ENCODE peak calls at places on chromosomes 5 and 9, in eight cellular contexts. E, Q, D, Z, H, K, U and S are unnamed samples.

GRCh38 chr5:170746952-170747340 is 36.6 kb upstream of the GABRP start:
- DNase-seq in Z (no peak), D (no peak), Q (no peak), K (no peak), U (no peak), E (no peak), H (no peak), S (no peak)

GRCh38 chr9:38234479-38234878 is 158.0 kb upstream of the ALDH1B1 start:
- DNase-seq in K (no peak), Q (no peak), E (no peak), Z (no peak), H (peak), U (no peak), D (no peak), S (no peak)

GRCh38 chr5:41414598-41414997 is 95.8 kb downstream of the PLCXD3 start:
- DNase-seq in H (no peak), K (peak), Z (peak), E (peak), U (peak), D (no peak), Q (peak), S (peak)

GRCh38 chr9:126464694-126465441 is 138.2 kb downstream of the MVB12B start:
- DNase-seq in Q (no peak), D (no peak), Z (no peak), H (peak), K (no peak), U (no peak), E (no peak), S (no peak)

GRCh38 chr9:92467511-92467910 is 14.8 kb downstream of the ASPN start:
- DNase-seq in E (no peak), U (no peak), K (no peak), H (no peak), Z (peak), Q (no peak), D (no peak), S (no peak)

GRCh38 chr9:83765376-83765775 is 52.2 kb downstream of the GKAP1 start:
- DNase-seq in Z (no peak), K (no peak), U (no peak), D (no peak), H (no peak), E (no peak), Q (no peak), S (no peak)

GRCh38 chr5:99104538-99105132 is 175.8 kb upstream of the CHD1 start:
- DNase-seq in E (peak), D (no peak), K (peak), H (no peak), Z (peak), Q (no peak), U (no peak), S (peak)

GRCh38 chr5:133967124-133967523 is 1.3 kb downstream of the C5orf15 start:
- DNase-seq in Z (no peak), H (no peak), U (no peak), D (no peak), Q (no peak), E (no peak), K (no peak), S (peak)

GRCh38 chr5:172194985-172195774 is 1.2 kb downstream of the EFCAB9 start:
- DNase-seq in E (no peak), U (no peak), Z (no peak), D (no peak), Q (no peak), K (no peak), H (peak), S (no peak)

GRCh38 chr5:6472792-6473191 is 24.1 kb downstream of the UBE2QL1 start:
- DNase-seq in H (no peak), Q (no peak), Z (no peak), E (no peak), U (no peak), K (no peak), D (no peak), S (no peak)

GRCh38 chr9:136881691-136882108 is 4.6 kb upstream of the TRAF2 start:
- DNase-seq in Z (no peak), D (peak), Q (no peak), K (peak), U (no peak), H (no peak), E (no peak), S (peak)

GRCh38 chr9:69380301-69380700 is 55.3 kb downstream of the ENTREP1 start:
- DNase-seq in Q (no peak), E (no peak), Z (no peak), U (no peak), K (no peak), H (no peak), D (no peak), S (no peak)

GRCh38 chr9:76868897-76869296 is 37.0 kb downstream of the PRUNE2 start:
- DNase-seq in E (no peak), H (no peak), D (no peak), K (no peak), Q (no peak), Z (peak), U (no peak), S (no peak)

GRCh38 chr9:28547469-28547981 is 974.2 kb upstream of the C9orf72 start:
- DNase-seq in U (no peak), Q (no peak), E (no peak), D (no peak), H (no peak), Z (peak), K (no peak), S (no peak)

GRCh38 chr5:137862251-137862650 is 5.4 kb upstream of the MYOT start:
- DNase-seq in Q (no peak), H (no peak), Z (no peak), K (no peak), D (no peak), U (no peak), E (no peak), S (no peak)

GRCh38 chr9:29439961-29440360 is 1866.7 kb upstream of the C9orf72 start:
- DNase-seq in H (no peak), U (no peak), Z (peak), K (no peak), E (peak), Q (no peak), D (no peak), S (peak)

GRCh38 chr9:130891699-130892502 is 4.7 kb downstream of the QRFP start:
- DNase-seq in Z (no peak), U (peak), E (no peak), K (no peak), D (no peak), H (no peak), Q (no peak), S (peak)

GRCh38 chr9:70625078-70625477 is 210.6 kb upstream of the KLF9 start:
- DNase-seq in Z (no peak), U (no peak), E (no peak), Q (no peak), H (no peak), D (no peak), K (no peak), S (no peak)

GRCh38 chr9:130308081-130308571 is 42.6 kb downstream of the HMCN2 start:
- DNase-seq in E (no peak), U (no peak), Z (no peak), H (no peak), D (no peak), Q (no peak), K (no peak), S (no peak)

GRCh38 chr5:28215091-28215490 is 1176.7 kb upstream of the CDH9 start:
- DNase-seq in K (no peak), Q (no peak), E (no peak), Z (no peak), U (no peak), H (no peak), D (no peak), S (no peak)

GRCh38 chr5:39423331-39423751 is 1.4 kb downstream of the DAB2 start:
- DNase-seq in K (peak), U (peak), D (no peak), E (no peak), Z (no peak), Q (no peak), H (peak), S (no peak)

GRCh38 chr5:157816682-157817268 is 42.2 kb downstream of the CLINT1 start:
- DNase-seq in Z (peak), D (no peak), U (no peak), E (no peak), K (peak), Q (no peak), H (no peak), S (peak)

GRCh38 chr5:176690911-176691310 is 43.6 kb downstream of the TSPAN17 start:
- DNase-seq in Z (no peak), Q (no peak), H (no peak), U (no peak), D (no peak), E (no peak), K (no peak), S (no peak)
- TF ChIP-seq CTCF in Z (no peak), Q (no peak), H (no peak), U (no peak), D (no peak), E (no peak), K (no peak), S (no peak)

GRCh38 chr5:501833-502184 is 22.4 kb downstream of the SLC9A3 start:
- DNase-seq in U (no peak), Z (no peak), Q (no peak), H (no peak), K (no peak), E (no peak), D (no peak), S (no peak)

GRCh38 chr5:501040-501832 is 23.0 kb downstream of the SLC9A3 start:
- DNase-seq in K (no peak), Z (no peak), E (no peak), U (no peak), H (no peak), D (no peak), Q (no peak), S (no peak)

GRCh38 chr5:504326-505148 is 19.7 kb downstream of the SLC9A3 start:
- DNase-seq in E (no peak), Z (no peak), K (no peak), D (no peak), H (no peak), U (no peak), Q (no peak), S (no peak)

GRCh38 chr5:500491-500890 is 23.8 kb downstream of the SLC9A3 start:
- DNase-seq in K (no peak), Q (no peak), E (no peak), D (no peak), H (no peak), Z (no peak), U (no peak), S (no peak)

DNA sequence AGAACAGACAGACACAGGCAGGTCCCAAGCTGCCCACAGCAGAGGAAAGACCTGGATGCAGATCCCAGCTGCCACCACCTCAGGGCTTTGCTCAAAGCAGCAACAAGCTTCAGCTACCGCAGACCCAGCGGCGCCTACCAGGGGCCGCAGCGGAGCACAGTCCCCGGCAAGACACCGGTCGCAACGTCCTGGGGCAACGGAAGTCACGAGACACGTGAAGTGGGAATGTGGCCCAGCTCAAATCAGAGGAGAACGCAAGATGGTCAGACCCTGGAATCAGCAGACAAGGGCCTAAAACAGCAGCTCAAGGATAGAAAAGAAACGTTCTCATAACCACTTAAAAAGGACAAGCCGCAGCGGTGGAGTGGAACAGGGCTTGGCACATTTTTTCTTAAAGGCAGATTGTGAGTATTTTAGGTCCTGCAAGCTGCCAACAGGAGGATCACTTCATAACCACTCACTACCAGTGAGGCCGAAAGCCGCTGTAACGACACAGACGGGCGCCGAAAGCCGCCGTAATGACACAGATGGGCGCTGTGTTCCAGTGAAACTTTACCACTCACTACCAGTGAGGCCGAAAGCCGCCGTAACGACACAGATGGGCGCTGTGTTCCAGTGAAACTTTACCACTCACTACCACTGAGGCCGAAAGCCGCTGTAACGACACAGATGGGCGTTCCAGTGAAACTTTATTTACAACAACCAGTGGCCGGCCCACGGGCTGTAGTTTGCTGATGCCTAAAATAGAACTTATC is 21.7 kb downstream of the SLC9A3 start:
- DNase-seq in K (no peak), Q (no peak), Z (no peak), E (no peak), H (no peak), U (no peak), D (no peak), S (no peak)
- H3K4me3 ChIP-seq in K (no peak), Q (no peak), Z (no peak), E (no peak), H (no peak), U (peak), D (no peak), S (no peak)

GRCh38 chr9:120324996-120325642 is 254.8 kb downstream of the CDK5RAP2 start:
- DNase-seq in H (no peak), U (no peak), Z (no peak), K (no peak), D (no peak), E (no peak), Q (no peak), S (no peak)
- TF ChIP-seq CTCF in H (no peak), U (no peak), Z (no peak), K (no peak), D (no peak), E (peak), Q (no peak), S (no peak)

GRCh38 chr9:100474950-100475276 is 2.0 kb downstream of the TMEFF1 start:
- DNase-seq in H (no peak), K (no peak), D (no peak), Z (no peak), U (no peak), Q (no peak), E (no peak), S (no peak)

GRCh38 chr9:100473271-100474081 is 527 bp downstream of the TMEFF1 start:
- DNase-seq in U (peak), K (peak), H (no peak), Z (no peak), Q (no peak), D (peak), E (no peak), S (peak)

GRCh38 chr9:100474082-100474949 is 1.4 kb downstream of the TMEFF1 start:
- DNase-seq in Q (no peak), U (no peak), H (no peak), Z (peak), E (no peak), K (no peak), D (no peak), S (no peak)

GRCh38 chr9:100472268-100472667 is 681 bp upstream of the TMEFF1 start:
- DNase-seq in Z (no peak), D (no peak), H (no peak), E (no peak), U (no peak), K (no peak), Q (no peak), S (no peak)

DNA sequence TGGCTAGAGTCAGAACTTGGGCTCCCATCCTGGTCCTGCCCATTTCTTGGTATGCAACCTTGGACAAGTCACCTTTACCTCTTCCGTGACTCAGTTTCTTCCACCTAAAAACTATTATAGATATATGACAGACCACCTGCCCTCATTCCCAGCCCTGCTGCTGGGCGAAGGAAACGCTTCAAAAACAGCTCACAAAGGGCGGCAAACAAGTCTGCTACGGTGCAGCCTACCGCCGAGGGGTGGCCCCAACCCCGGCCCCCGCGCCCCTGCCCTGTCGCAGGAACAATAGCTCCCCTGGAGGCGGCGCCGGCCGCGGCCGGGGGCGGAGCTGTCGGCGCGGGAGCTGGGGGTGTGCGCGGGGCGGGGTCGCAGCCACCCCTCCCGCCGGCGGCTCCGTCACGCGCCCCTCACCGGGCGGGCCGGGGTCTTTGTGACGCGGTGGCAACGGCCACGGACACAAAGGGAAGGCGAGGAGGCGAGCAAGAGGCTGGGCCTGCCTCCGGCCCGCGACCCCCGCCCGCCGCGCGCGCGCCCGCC is at the start of gene TMEFF1:
- DNase-seq in Z (no peak), H (no peak), D (peak), U (peak), Q (no peak), E (no peak), K (peak), S (peak)
- H3K4me3 ChIP-seq in Z (peak), H (peak), D (peak), U (peak), Q (peak), E (peak), K (peak), S (peak)

DNA sequence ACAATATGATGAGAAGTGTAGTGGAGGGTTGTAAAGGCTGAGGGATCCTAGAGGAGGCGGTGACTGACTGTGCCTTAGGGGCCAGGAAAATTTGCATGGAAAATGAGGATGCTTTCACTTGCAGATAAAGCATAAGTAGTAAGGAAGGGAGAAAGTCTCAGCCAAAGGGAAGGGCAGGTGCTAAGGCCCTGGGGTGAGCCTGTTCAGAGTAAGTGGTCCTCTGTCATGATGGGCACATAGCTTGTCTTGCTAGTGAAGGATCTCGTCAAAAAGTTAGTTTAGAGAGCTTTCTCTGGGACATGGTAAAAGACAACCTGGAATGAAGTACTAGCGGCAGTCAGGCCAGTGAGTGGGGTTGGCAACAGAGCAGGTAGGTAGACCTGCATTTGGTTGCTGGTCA is 75.4 kb upstream of the CPLX2 start:
- DNase-seq in D (no peak), U (no peak), K (no peak), Z (no peak), E (no peak), Q (no peak), H (no peak), S (no peak)
- TF ChIP-seq CTCF in D (no peak), U (no peak), K (no peak), Z (no peak), E (no peak), Q (no peak), H (no peak), S (no peak)

GRCh38 chr5:10602031-10602806 is 38.3 kb downstream of the ANKRD33B start:
- DNase-seq in E (no peak), U (no peak), H (peak), Z (no peak), Q (no peak), D (peak), K (no peak), S (no peak)
- H3K4me3 ChIP-seq in E (no peak), U (peak), H (no peak), Z (no peak), Q (no peak), D (no peak), K (peak), S (no peak)

DNA sequence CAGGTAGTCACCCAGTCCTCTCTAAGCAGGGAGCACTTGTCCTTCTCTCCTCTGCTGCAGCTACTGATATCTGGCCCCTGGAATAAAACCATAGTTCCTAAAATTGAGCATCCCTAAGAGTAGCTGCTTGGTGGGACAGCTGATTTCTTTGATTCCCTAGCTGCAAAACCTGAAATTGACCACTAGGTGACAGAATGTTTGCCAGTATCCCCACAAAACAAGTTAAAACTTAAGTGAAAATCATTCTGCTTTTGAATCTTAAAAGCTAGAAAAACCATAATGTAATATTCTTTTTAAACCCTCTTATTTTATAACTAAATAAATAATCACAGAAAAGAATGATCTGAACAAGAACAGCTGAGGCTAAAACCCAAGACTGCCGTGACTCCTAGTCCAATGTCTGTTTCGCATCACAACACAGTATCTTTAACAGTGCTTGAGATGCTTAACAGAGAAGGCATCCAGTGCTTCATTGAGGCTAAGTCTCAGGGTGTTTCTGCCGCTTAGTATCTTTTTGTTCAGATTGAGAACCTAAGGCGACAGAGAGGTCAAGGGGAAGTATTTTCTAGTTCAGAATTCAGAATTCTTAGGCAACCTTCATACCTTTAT is 24.4 kb upstream of the TAL2 start:
- DNase-seq in Z (peak), E (no peak), K (no peak), Q (no peak), D (no peak), U (no peak), H (no peak), S (peak)
- TF ChIP-seq CTCF in Z (peak), E (peak), K (peak), Q (peak), D (peak), U (peak), H (no peak), S (peak)

DNA sequence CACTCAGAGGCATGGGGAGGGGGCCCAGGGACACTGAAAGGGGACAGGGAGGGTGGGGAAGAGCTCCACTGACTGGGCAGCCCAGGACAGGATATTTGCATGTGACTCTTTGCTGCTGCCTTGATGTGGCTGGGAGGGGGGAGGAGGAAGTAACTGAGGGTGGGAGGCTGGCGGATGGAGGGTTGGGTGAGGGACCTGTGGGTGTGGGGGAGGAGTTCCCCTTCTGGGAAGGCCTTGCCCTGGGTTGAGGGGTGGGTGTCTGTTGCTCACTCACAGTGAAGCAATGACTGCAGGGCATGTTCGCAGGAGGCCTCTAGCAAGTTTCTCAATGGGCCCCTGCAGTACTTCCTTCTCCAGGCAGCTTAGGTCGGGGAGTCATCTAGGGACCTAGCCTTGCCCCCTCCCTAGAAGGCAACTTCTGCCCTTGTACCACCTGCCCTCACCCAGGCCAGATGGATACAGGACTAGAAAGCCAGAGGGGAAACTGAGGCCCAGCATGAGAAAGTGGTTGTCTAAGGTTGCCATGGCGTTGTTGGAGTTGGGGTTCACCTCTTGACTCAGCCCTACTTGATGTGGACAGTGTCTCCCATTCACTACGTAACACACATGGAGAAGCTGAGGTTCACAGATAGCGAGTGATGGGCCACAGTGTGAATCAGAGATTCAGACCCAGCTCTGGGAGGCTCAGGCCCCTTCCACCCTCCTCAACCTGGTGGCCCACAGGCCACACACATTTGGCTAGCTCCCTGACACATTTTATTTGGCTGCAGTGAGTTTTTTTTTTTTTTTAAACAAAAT is 3.0 kb downstream of the GRK6 start:
- DNase-seq in K (no peak), Z (no peak), Q (no peak), U (peak), D (peak), E (no peak), H (no peak), S (no peak)
- H3K4me3 ChIP-seq in K (no peak), Z (no peak), Q (no peak), U (no peak), D (peak), E (no peak), H (no peak), S (no peak)